ENCODE peak calls at places on chromosomes 1 and 21, in seven cellular contexts. P is heart right ventricle, M is stomach, S is hepatocyte, Q is prostate gland, Z is gastrocnemius medialis, V is IMR-90. Y is an unnamed sample.

GRCh38 chr1:155392898-155393411 is 72.3 kb downstream of the RUSC1 start:
- DNase-seq in M (peak; percentile 40), P (no peak), S (no peak), V (peak; percentile 55), Z (no peak), Q (peak; percentile 27), Y (no peak)

GRCh38 chr1:194658090-194658439 is 1471.7 kb upstream of the B3GALT2 start:
- DNase-seq in P (no peak), M (no peak), V (peak; percentile 81), Q (no peak), S (no peak), Z (no peak), Y (no peak)

GRCh38 chr1:25486602-25487001 is 55.9 kb downstream of the MACO1 start:
- DNase-seq in P (no peak), Q (no peak), V (peak; percentile 76), S (no peak), Z (no peak), M (no peak), Y (no peak)

GRCh38 chr1:93567255-93567918 is 114.2 kb downstream of the BCAR3 start:
- DNase-seq in P (no peak), Q (no peak), Z (peak; percentile 82), V (peak; percentile 98), M (no peak), S (peak; percentile 90), Y (peak; percentile 24)

GRCh38 chr1:50333595-50333974 is 89.7 kb downstream of the DMRTA2 start:
- DNase-seq in S (peak; percentile 78), Q (no peak), P (peak; percentile 66), V (peak; percentile 3), M (peak; percentile 45), Z (no peak), Y (peak; percentile 52)

GRCh38 chr1:54694771-54695170 is 20.9 kb upstream of the TTC4 start:
- DNase-seq in Q (no peak), V (no peak), S (no peak), Z (no peak), M (no peak), P (no peak), Y (no peak)

GRCh38 chr1:29708381-29708780 is 472.1 kb downstream of the PTPRU start:
- DNase-seq in P (no peak), V (peak; percentile 69), Z (no peak), Q (no peak), S (no peak), M (no peak), Y (no peak)

GRCh38 chr1:108199781-108200626 is at the start of gene SLC25A24:
- DNase-seq in Z (peak; percentile 70), V (peak; percentile 67), Q (peak; percentile 66), P (peak; percentile 88), S (peak; percentile 93), M (peak; percentile 83), Y (peak; percentile 88)

GRCh38 chr1:81304187-81304586 is 496.5 kb upstream of the ADGRL2 start:
- DNase-seq in Q (no peak), S (no peak), P (no peak), M (no peak), V (peak; percentile 51), Z (no peak), Y (no peak)

GRCh38 chr21:35721701-35722100 is 338.6 kb downstream of the SETD4 start:
- DNase-seq in Z (no peak), M (no peak), S (no peak), Q (no peak), V (no peak), P (no peak), Y (no peak)

GRCh38 chr1:177346960-177347359 is 176.2 kb downstream of the BRINP2 start:
- DNase-seq in S (peak; percentile 59), Q (no peak), V (no peak), M (peak; percentile 78), P (no peak), Z (no peak), Y (no peak)

GRCh38 chr1:62373221-62373620 is 54.0 kb upstream of the KANK4 start:
- DNase-seq in S (no peak), Z (no peak), P (no peak), V (no peak), Q (no peak), M (no peak), Y (no peak)

GRCh38 chr1:183817576-183818288 is 12.8 kb downstream of the RGL1 start:
- DNase-seq in Z (no peak), M (no peak), Q (no peak), P (no peak), S (no peak), V (no peak), Y (no peak)

GRCh38 chr1:202858789-202859414 is 30.0 kb downstream of the RABIF start:
- DNase-seq in S (no peak), P (peak; percentile 70), M (no peak), Z (no peak), Q (no peak), V (no peak), Y (peak; percentile 58)

GRCh38 chr1:6361124-6361775 is 32.3 kb downstream of the ACOT7 start:
- DNase-seq in P (no peak), Z (no peak), V (no peak), M (no peak), Q (no peak), S (no peak), Y (no peak)

GRCh38 chr1:6358757-6359567 is 34.6 kb downstream of the ACOT7 start:
- DNase-seq in P (no peak), V (peak; percentile 86), Z (no peak), Q (no peak), M (no peak), S (peak; percentile 85), Y (no peak)

GRCh38 chr1:6360517-6360916 is 33.0 kb downstream of the ACOT7 start:
- DNase-seq in M (no peak), Q (no peak), S (peak; percentile 45), Z (no peak), P (no peak), V (no peak), Y (no peak)

GRCh38 chr1:6358144-6358624 is 35.4 kb downstream of the ACOT7 start:
- DNase-seq in S (peak; percentile 15), M (no peak), Q (no peak), P (no peak), Z (no peak), V (no peak), Y (no peak)

DNA sequence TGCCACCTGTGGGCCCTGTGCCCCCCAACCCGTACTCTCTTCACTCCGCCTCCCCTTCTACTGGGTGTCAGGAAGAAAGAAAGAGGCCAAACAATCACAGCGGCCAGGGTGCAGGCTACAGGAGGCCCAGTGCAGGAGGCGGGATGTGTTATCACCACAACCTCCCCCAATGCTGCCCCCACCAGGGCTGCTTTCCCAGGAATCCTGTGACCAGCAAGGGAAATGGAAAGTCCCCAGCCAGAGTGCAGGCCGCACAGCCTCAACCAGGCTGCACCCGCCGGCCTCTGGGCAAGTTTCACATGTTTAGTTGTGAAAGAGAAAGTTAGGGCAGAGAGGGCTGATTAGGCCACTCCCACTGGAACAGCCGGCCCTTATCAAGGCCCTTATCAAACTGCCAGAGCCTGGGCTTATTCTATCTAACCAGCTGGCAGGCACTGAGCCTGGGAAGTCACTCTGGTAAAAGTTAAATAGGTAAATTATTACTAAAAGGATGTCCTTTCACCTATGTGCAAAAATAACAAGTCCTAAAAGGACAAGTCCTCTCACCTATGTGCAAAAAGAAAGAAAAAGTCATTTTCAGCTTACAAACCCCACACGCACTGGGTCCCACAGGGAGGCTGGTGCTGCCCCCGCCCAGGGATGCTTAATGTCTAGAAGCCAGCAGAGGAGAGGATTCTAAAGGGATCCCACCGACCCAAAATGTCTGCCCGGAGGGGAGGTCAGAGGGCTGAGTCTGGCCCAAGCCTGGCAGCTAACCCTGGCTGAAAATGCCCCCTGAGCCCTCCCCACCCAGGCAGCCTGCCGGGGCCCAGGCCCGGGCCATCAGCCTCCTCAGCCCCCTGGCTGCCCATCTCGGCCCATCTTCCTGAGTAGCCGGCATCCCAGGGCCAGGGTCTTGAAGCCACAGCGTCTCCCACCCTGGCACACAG is 33.7 kb downstream of the ACOT7 start:
- DNase-seq in P (peak; percentile 59), V (peak; percentile 88), Z (no peak), S (peak; percentile 91), M (peak; percentile 88), Q (peak; percentile 56), Y (peak; percentile 53)
- H3K4me1 ChIP-seq in P (peaks cover 29% of the 10 kb centered on the region), V (peaks cover 22% of the 10 kb centered on the region), Z (no peaks in the 10 kb centered on the region), S (peaks cover 41% of the 10 kb centered on the region), M (peaks cover 57% of the 10 kb centered on the region), Q (peaks cover 10% of the 10 kb centered on the region), Y (peaks cover 40% of the 10 kb centered on the region)

GRCh38 chr1:118461154-118461553 is 276.1 kb upstream of the SPAG17 start:
- DNase-seq in Z (no peak), S (no peak), P (no peak), M (no peak), Q (no peak), V (no peak), Y (no peak)
- TF ChIP-seq CTCF in Z (no peak), S (no peak), P (no peak), M (no peak), Q (no peak), V (no peak), Y (no peak)

GRCh38 chr1:196466656-196467055 is 141.6 kb downstream of the KCNT2 start:
- DNase-seq in Q (no peak), P (no peak), V (peak; percentile 82), M (no peak), S (no peak), Z (no peak), Y (no peak)
- H3K27ac ChIP-seq in Q (no peak overlapping the region), P (no peak overlapping the region), V (peak overlapping the region; percentile 57), M (no peak overlapping the region), S (no peak overlapping the region), Z (no peak overlapping the region), Y (no peak overlapping the region)

DNA sequence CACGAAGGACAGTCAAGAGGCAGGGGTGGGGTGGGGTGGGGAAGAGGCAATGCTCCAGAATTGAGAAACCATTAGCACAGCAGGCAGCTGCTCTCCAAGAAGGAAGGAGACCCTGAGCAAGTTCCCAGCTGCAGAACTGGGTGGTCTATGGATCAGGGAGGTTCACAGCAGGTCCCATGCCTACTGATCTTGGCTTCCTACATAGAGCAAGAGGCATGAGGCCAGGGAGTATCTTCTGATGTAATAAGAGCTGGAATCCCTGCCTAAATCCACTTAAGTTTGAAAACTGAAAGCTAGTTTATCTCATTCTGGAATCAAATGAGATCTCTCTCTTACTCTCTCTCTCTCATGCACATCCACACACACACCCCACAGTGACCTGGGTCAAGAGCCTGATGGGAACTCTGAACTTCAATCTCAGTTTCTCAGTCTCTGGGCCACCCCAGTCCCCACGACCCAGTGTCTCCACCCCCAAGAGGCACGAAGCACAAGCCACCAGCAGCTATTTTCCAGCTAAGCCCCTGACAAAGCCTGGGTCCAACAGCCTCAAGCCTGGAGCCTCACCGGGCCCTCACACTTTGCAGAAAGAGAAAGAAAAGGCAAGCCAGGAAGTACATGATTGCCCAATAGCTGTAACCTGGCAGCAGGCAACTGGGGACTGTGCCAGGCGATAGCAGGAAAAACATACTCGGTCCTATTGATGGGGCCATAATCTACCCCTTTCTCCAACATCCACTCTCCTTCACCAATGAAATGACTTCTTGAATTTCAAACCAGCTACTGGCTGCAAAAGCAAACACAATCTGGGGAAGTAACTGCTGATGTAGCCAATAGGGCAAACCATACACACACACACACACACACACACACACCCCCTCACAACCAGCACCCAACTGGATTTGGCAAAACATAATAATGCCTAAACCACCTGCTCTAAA is 2.2 kb downstream of the NUAK2 start:
- DNase-seq in V (peak; percentile 78), P (peak; percentile 52), Q (peak; percentile 88), S (peak; percentile 66), M (peak; percentile 94), Z (peak; percentile 78), Y (peak; percentile 71)
- H3K4me1 ChIP-seq in V (peaks cover 38% of the 10 kb centered on the region), P (peaks cover 41% of the 10 kb centered on the region), Q (peaks cover 30% of the 10 kb centered on the region), S (peaks cover 29% of the 10 kb centered on the region), M (peaks cover 72% of the 10 kb centered on the region), Z (peaks cover 47% of the 10 kb centered on the region), Y (peaks cover 72% of the 10 kb centered on the region)

GRCh38 chr1:44819594-44820327 is 11.4 kb downstream of the BTBD19 start:
- DNase-seq in Q (peak; percentile 56), M (peak; percentile 79), S (peak; percentile 90), Z (peak; percentile 85), P (peak; percentile 79), V (peak; percentile 95), Y (peak; percentile 79)
- TF ChIP-seq CTCF in Q (no peak), M (no peak), S (no peak), Z (no peak), P (peak; percentile 33), V (peak; percentile 8), Y (no peak)

Y was measured in left ventricle myocardium inferior.